ENCODE peak calls at places on chromosomes 2 and 18, in seven cellular contexts. F is sigmoid colon, V is GM12891, T is GM23338, K is endothelial cell of umbilical vein, B is HCT116, E is transverse colon. J is an unnamed sample.

GRCh38 chr2:42979416-42979869 is 187.1 kb upstream of the HAAO start:
- DNase-seq in V (no peak), T (no peak), E (peak; percentile 79), F (peak; percentile 47), B (no peak), K (no peak), J (no peak)

GRCh38 chr2:226187601-226188000 is 612.0 kb downstream of the IRS1 start:
- DNase-seq in V (no peak), B (no peak), F (no peak), E (no peak), K (no peak), T (no peak), J (no peak)

GRCh38 chr18:58334061-58334460 is 290.0 kb downstream of the NEDD4L start:
- DNase-seq in F (no peak), K (no peak), B (no peak), T (no peak), E (no peak), V (no peak), J (no peak)

GRCh38 chr2:159211447-159212396 is 74.8 kb downstream of the WDSUB1 start:
- DNase-seq in T (peak; percentile 86), V (no peak), F (no peak), E (no peak), B (no peak), K (no peak), J (no peak)

GRCh38 chr2:55229221-55229620 is 2.9 kb downstream of the CLHC1 start:
- DNase-seq in T (no peak), B (no peak), E (no peak), F (no peak), K (no peak), V (no peak), J (no peak)

GRCh38 chr2:203535784-203536590 is 886 bp upstream of the RAPH1 start:
- DNase-seq in V (no peak), B (no peak), F (no peak), K (no peak), T (peak; percentile 23), E (no peak), J (no peak)

GRCh38 chr2:165406053-165406628 is 63.4 kb upstream of the CSRNP3 start:
- DNase-seq in K (no peak), V (no peak), E (no peak), B (no peak), T (peak; percentile 64), F (no peak), J (no peak)

GRCh38 chr2:3244486-3244885 is 133.1 kb downstream of the EIPR1 start:
- DNase-seq in T (no peak), B (no peak), K (no peak), E (no peak), V (no peak), F (no peak), J (no peak)

GRCh38 chr2:129757915-129758421 is 221.5 kb upstream of the RAB6C start:
- DNase-seq in E (no peak), B (no peak), V (no peak), T (peak; percentile 68), F (no peak), K (no peak), J (no peak)

GRCh38 chr2:102753563-102754159 is 8.2 kb upstream of the TMEM182 start:
- DNase-seq in E (peak; percentile 13), F (no peak), T (peak; percentile 74), B (peak; percentile 32), K (peak; percentile 54), V (no peak), J (peak; percentile 19)

GRCh38 chr2:206083602-206084467 is 2.1 kb downstream of the INO80D start:
- DNase-seq in T (peak; percentile 96), V (no peak), K (peak; percentile 24), B (no peak), E (peak; percentile 47), F (no peak), J (peak; percentile 21)

GRCh38 chr2:184326076-184326475 is 272.3 kb upstream of the ZNF804A start:
- DNase-seq in F (no peak), E (no peak), B (no peak), K (no peak), V (no peak), T (no peak), J (no peak)

GRCh38 chr18:74963820-74964446 is 245.0 kb downstream of the PTGR3 start:
- DNase-seq in T (peak; percentile 76), K (peak; percentile 62), B (peak; percentile 33), E (peak; percentile 24), F (no peak), V (no peak), J (no peak)

GRCh38 chr2:10770956-10771750 is 41.4 kb downstream of the PDIA6 start:
- DNase-seq in B (no peak), F (peak; percentile 58), V (no peak), T (no peak), K (no peak), E (no peak), J (no peak)

GRCh38 chr2:109184368-109184767 is 55.4 kb downstream of the SH3RF3 start:
- DNase-seq in F (peak; percentile 60), T (no peak), V (no peak), B (no peak), E (no peak), K (no peak), J (no peak)

GRCh38 chr2:31233216-31233615 is 736 bp upstream of the EHD3 start:
- DNase-seq in V (no peak), E (no peak), B (no peak), T (no peak), F (no peak), K (no peak), J (no peak)

GRCh38 chr2:240919786-240920782 is 13.9 kb downstream of the CROCC2 start:
- DNase-seq in T (no peak), K (no peak), F (peak; percentile 50), B (no peak), V (no peak), E (peak; percentile 7), J (no peak)

GRCh38 chr2:42585779-42586178 is 17.3 kb downstream of the MTA3 start:
- DNase-seq in K (no peak), F (no peak), E (no peak), V (no peak), B (no peak), T (no peak), J (no peak)

GRCh38 chr18:2302628-2303516 is 268.4 kb downstream of the METTL4 start:
- DNase-seq in F (no peak), E (no peak), T (no peak), B (peak; percentile 68), K (peak; percentile 46), V (no peak), J (no peak)

GRCh38 chr18:65754121-65754520 is 3.3 kb downstream of the CDH7 start:
- DNase-seq in E (no peak), B (no peak), V (no peak), T (peak; percentile 14), K (no peak), F (no peak), J (no peak)

GRCh38 chr2:239932881-239933735 is 92.0 kb downstream of the NDUFA10 start:
- DNase-seq in E (no peak), B (no peak), T (no peak), V (no peak), K (no peak), F (peak; percentile 58), J (no peak)

GRCh38 chr2:112629823-112630222 is 15.9 kb upstream of the SLC20A1 start:
- DNase-seq in F (no peak), T (no peak), B (no peak), K (no peak), V (no peak), E (no peak), J (no peak)

DNA sequence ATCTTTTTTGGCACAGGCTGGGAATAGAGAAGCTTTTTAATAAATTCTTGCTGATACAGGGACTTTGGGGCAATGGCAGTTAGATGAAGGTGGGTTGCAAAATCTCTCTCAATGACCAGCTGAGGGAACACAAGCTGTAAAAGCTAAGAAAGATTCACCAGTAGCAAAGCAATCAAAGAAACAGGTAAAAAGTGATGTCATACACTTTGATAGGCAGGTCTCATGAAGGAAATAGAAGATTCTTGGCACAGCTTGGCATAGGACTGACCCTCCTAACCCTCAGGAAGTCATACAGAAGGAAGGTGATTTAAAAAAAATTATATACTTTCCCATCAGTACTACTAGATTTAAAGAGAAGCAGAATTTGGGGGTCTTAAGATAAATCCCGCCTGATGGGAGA is 263.6 kb downstream of the LPIN1 start:
- DNase-seq in V (no peak), E (no peak), B (no peak), F (no peak), T (no peak), K (no peak), J (no peak)
- TF ChIP-seq POLR2AphosphoS5 in V (no peak), E (no peak), B (no peak), F (no peak), T (no peak), K (no peak), J (no peak)

GRCh38 chr2:88738271-88738670 is 46.8 kb downstream of the RPIA start:
- DNase-seq in F (no peak), V (no peak), E (no peak), B (no peak), T (no peak), K (peak; percentile 88), J (no peak)
- TF ChIP-seq POLR2AphosphoS5 in F (no peak), V (no peak), E (no peak), B (no peak), T (no peak), K (no peak), J (no peak)

DNA sequence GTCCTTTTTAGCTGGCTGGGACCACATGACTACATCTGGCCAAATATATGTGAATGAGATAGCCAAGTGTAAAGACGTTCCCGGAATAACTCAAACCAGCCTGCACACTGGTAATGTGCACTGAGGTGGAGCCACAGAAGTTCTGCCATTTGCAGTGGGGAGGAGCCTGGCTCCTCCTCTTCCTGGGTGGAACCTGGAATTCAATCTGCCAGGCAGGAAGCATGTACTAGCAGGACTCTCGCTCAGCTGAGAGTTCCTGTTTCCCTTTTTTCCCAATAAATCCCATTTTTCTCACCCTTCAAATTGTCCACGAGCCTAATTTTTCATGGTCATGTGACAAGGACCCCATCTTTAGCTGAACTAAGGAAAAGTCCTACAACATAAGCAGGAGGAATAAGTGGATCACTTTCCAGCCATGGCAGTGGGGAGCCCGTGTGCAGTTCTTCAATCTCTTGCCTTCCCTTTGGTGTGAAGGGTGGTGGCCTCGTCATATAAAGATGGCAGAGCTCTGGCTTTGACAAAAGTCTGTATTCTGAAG is 183.2 kb downstream of the UXS1 start:
- DNase-seq in V (no peak), T (no peak), B (no peak), F (no peak), K (no peak), E (no peak), J (no peak)
- TF ChIP-seq POLR2AphosphoS5 in V (no peak), T (no peak), B (no peak), F (no peak), K (no peak), E (no peak), J (no peak)

GRCh38 chr2:98477036-98477435 is 32.4 kb downstream of the INPP4A start:
- DNase-seq in V (no peak), K (no peak), F (peak; percentile 56), E (no peak), B (no peak), T (no peak), J (no peak)

GRCh38 chr2:98474979-98475632 is 30.4 kb downstream of the INPP4A start:
- DNase-seq in E (no peak), V (no peak), T (no peak), K (no peak), B (no peak), F (peak; percentile 17), J (no peak)

GRCh38 chr2:98477506-98477905 is 32.8 kb downstream of the INPP4A start:
- DNase-seq in E (no peak), V (no peak), T (no peak), F (no peak), K (no peak), B (no peak), J (no peak)

GRCh38 chr2:98478088-98478551 is 33.5 kb downstream of the INPP4A start:
- DNase-seq in F (peak; percentile 57), T (no peak), E (no peak), B (no peak), V (no peak), K (no peak), J (no peak)

GRCh38 chr2:98476192-98476868 is 31.7 kb downstream of the INPP4A start:
- DNase-seq in F (peak; percentile 61), E (peak; percentile 52), K (no peak), B (no peak), V (no peak), T (no peak), J (peak; percentile 56)
- TF ChIP-seq POLR2AphosphoS5 in F (no peak), E (no peak), K (no peak), B (no peak), V (peak; percentile 38), T (no peak), J (no peak)

J was measured in prostate gland.